ENCODE peak calls at places on chromosome 3, in four cellular contexts. Y is A549, B is WTC11, O is K562. N is an unnamed sample.
A peak's percentile ranks its signal among the peaks of the same experiment; 100 is the strongest.

GRCh38 chr3:94520364-94520763 is 457.5 kb downstream of the NSUN3 start:
- DNase-seq in Y (no peak), O (no peak), B (no peak), N (no peak)

GRCh38 chr3:160808838-160809237 is 52.8 kb downstream of the PPM1L start:
- DNase-seq in B (no peak), Y (no peak), O (no peak), N (no peak)

GRCh38 chr3:48440590-48440958 is 517 bp downstream of the TMA7 start:
- DNase-seq in B (no peak), Y (no peak), O (no peak), N (no peak)

GRCh38 chr3:150721285-150722130 is 17.8 kb upstream of the ERICH6 start:
- DNase-seq in B (no peak), O (peak; percentile 76), Y (peak; percentile 75), N (peak; percentile 67)

GRCh38 chr3:150105886-150106612 is 135.4 kb upstream of the PFN2 start:
- DNase-seq in O (no peak), Y (no peak), B (no peak), N (no peak)

GRCh38 chr3:89572261-89572660 is 464.8 kb downstream of the EPHA3 start:
- DNase-seq in B (no peak), Y (no peak), O (no peak), N (no peak)

GRCh38 chr3:57973715-57974477 is 34.3 kb upstream of the FLNB start:
- DNase-seq in O (no peak), Y (no peak), B (no peak), N (no peak)

GRCh38 chr3:99620077-99620476 is 18.3 kb upstream of the COL8A1 start:
- DNase-seq in B (no peak), Y (no peak), O (no peak), N (no peak)

GRCh38 chr3:133040696-133041523 is 2.7 kb downstream of the TMEM108 start:
- DNase-seq in O (peak; percentile 70), Y (peak; percentile 67), B (peak; percentile 86), N (peak; percentile 58)

GRCh38 chr3:117629505-117629904 is 919.9 kb downstream of the TUSC7 start:
- DNase-seq in O (no peak), Y (no peak), B (no peak), N (no peak)

GRCh38 chr3:117630885-117631284 is 921.3 kb downstream of the TUSC7 start:
- DNase-seq in Y (no peak), B (no peak), O (no peak), N (no peak)

GRCh38 chr3:117633207-117633606 is 923.6 kb downstream of the TUSC7 start:
- DNase-seq in B (no peak), Y (no peak), O (no peak), N (no peak)

GRCh38 chr3:117630469-117630868 is 920.9 kb downstream of the TUSC7 start:
- DNase-seq in Y (no peak), O (no peak), B (no peak), N (no peak)

DNA sequence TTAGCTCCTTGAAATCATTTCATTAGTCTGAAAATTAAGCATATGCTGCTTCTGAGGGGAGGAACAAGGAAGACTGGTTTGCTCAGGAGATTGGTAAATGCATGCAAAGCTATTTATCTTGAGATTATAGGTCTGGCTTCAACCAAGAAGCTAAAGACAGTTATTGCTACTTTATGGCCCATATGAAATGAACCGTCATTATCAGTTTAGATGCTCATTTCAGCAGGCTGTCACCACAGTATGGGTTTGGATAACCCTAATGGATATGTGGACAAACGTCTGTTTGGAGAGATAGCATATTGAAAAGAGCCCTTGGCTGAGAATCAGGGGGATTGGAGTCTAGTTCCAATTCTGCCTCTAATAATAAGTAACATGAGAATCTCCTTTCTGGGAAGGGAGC is 922.6 kb downstream of the TUSC7 start:
- DNase-seq in O (no peak), B (no peak), Y (no peak), N (no peak)
- TF ChIP-seq NR3C1 in O (no peak), B (no peak), Y (no peak), N (no peak)

GRCh38 chr3:52769786-52770445 is 824 bp downstream of the NEK4 start:
- DNase-seq in Y (no peak), O (peak; percentile 18), B (no peak), N (no peak)

GRCh38 chr3:52773361-52774065 is 2.8 kb upstream of the NEK4 start:
- DNase-seq in Y (no peak), O (no peak), B (no peak), N (no peak)

GRCh38 chr3:52770581-52771333 is at the start of gene NEK4:
- DNase-seq in B (peak; percentile 95), O (peak; percentile 91), Y (peak; percentile 76), N (peak; percentile 85)

GRCh38 chr3:52771702-52772101 is 962 bp upstream of the NEK4 start:
- DNase-seq in B (no peak), O (no peak), Y (no peak), N (no peak)

GRCh38 chr3:52771334-52771681 is 568 bp upstream of the NEK4 start:
- DNase-seq in Y (no peak), O (no peak), B (no peak), N (no peak)
- TF ChIP-seq NR3C1 in Y (no peak), O (no peak), B (no peak), N (no peak)

GRCh38 chr3:19934098-19934566 is at the start of gene EFHB:
- DNase-seq in B (peak; percentile 82), Y (peak; percentile 47), O (peak; percentile 94), N (peak; percentile 39)
- TF ChIP-seq NR3C1 in B (no peak), Y (no peak), O (no peak), N (no peak)

DNA sequence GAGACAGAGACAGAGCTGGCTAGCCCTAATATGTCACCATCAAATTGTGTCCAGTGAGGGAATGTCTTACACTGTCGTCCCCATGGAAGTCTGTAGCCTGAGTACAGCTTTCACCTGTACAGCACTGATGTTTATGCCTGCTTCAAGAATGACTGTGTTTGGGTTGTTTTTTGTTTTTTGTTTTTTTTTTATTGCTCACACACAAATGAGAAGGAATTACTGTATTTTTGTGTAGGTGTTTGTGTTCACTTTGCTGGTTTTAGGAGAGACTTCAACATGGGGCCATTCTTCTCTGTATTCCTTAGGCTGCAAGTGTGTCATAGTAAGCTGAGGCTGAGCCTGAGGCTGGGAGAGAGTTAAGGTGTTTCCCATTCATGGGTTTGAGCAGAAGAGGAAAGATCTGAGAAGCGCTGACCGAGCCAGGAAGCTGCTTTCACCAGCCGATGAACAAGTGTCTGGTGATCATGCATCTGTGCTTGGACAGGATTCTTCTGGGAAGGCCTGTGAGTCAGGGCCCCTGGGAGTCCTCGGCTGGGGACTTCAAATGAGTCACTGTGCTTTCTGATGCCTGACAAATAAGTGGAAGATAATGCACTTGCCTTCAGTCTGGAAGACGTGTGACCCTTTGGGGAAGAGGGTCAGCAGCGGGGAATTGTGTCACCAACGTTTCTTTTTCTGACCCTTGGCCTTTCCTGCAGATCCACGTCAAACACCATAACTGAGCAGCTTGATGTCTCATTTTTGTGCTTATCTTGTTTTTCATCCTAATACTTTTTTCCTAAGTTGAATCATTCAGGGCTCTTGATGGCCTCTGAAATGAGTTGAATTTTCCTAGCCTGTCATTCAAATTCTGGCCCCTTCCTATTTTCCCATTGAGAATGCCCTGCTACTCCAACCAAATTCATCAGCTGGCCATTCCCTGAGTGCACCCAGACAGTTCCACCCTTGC is 36.7 kb upstream of the ZBTB38 start:
- DNase-seq in B (no peak), Y (peak; percentile 96), O (peak; percentile 92), N (peak; percentile 53)
- TF ChIP-seq NR3C1 in B (no peak), Y (no peak), O (no peak), N (no peak)

GRCh38 chr3:125292015-125292414 is 79.5 kb upstream of the SLC12A8 start:
- DNase-seq in Y (no peak), B (no peak), O (no peak), N (no peak)
- TF ChIP-seq NR3C1 in Y (no peak), B (no peak), O (no peak), N (no peak)

DNA sequence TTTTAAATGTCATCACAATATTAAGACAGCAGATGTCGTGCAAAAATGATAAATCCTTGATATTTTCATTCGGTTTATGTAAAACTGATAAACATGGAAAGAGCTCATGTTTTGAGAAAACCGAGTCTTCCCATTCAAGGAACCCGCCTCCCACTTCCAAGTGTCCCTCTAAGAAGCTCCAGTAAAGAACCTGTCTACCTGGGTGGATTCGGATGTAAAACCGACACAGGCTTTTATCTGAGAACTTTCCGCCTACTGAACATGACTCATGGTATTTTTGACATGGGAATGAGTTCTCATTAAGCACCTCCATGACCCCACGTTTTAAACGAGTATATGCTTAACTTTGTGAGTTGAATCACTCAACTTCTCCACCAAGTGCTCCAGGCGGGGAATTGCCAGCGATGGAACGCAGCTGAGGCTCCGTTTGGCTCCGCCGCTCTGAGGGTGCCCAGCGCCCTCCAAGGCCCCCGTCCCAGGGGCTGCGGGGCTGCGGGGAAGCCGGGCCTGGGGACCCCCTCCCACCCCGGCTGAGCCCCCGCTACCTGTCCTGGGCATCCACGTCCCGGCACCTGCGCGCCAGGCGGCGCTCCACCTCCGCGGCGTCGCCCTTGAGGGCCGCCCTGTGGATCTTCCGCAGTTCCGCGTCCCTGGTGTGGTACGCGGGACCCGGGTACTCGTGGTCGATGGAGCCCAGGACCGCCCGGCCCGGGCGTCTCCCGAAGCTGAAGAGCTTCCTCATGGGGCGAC is 119.9 kb downstream of the LMLN start:
- DNase-seq in O (peak; percentile 78), Y (no peak), B (peak; percentile 46), N (no peak)
- TF ChIP-seq NR3C1 in O (no peak), Y (no peak), B (no peak), N (no peak)

DNA sequence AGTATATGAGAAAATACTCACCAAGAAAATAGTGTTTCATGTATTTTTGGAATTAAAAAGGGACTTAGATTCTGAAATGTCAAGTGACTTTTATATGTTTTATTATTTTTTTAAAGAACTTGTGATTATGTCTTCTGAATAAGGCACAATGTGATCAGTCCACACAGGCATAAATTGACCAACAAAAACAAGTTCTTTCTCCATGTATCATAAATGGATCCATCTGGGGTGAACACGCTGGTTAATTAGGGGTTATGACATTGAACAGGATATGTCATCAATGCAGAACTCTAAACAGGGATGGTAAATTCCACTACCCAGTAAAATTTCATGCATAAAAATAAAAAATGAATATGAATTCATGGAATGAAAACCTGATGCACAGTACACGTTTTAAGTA is 31.3 kb upstream of the PIK3CA start:
- DNase-seq in B (no peak), Y (no peak), O (no peak), N (no peak)
- TF ChIP-seq NR3C1 in B (no peak), Y (no peak), O (no peak), N (no peak)